ENCODE peak calls at places on chromosomes 3 and 15, in six cellular contexts. W, L, T, E, O and K are unnamed samples.

GRCh38 chr3:53845103-53845880 is 927 bp downstream of the CHDH start:
- DNase-seq in W (no peak), L (peak; percentile 59), T (peak; percentile 82), E (peak; percentile 41), O (no peak), K (peak; percentile 71)

GRCh38 chr3:79018671-79019136 is 749.1 kb downstream of the ROBO1 start:
- DNase-seq in W (peak; percentile 85), L (peak; percentile 67), T (peak; percentile 87), E (peak; percentile 49), O (peak; percentile 79), K (peak; percentile 72)

GRCh38 chr3:78762121-78762520 is 1005.7 kb downstream of the ROBO1 start:
- DNase-seq in W (no peak), L (no peak), T (peak; percentile 7), E (no peak), O (no peak), K (no peak)

GRCh38 chr15:95919460-95919859 is 411.0 kb upstream of the NR2F2 start:
- DNase-seq in W (no peak), L (no peak), T (no peak), E (no peak), O (no peak), K (no peak)

GRCh38 chr15:26630857-26631256 is 142.0 kb downstream of the GABRB3 start:
- DNase-seq in W (no peak), L (no peak), T (no peak), E (no peak), O (no peak), K (no peak)

GRCh38 chr3:196166741-196167140 is 44.5 kb downstream of the ZDHHC19 start:
- DNase-seq in W (no peak), L (no peak), T (no peak), E (no peak), O (no peak), K (no peak)

GRCh38 chr3:104596551-104596950 is 770.2 kb upstream of the ALCAM start:
- DNase-seq in W (no peak), L (no peak), T (peak; percentile 64), E (peak; percentile 21), O (no peak), K (peak; percentile 10)

GRCh38 chr15:37101634-37102314 is 1.4 kb upstream of the MEIS2 start:
- DNase-seq in W (peak; percentile 87), L (peak; percentile 84), T (peak; percentile 93), E (peak; percentile 48), O (peak; percentile 87), K (peak; percentile 92)

GRCh38 chr15:37140531-37141053 is 40.2 kb upstream of the MEIS2 start:
- DNase-seq in W (no peak), L (no peak), T (peak; percentile 57), E (no peak), O (no peak), K (no peak)

GRCh38 chr3:195808741-195809290 is 2.9 kb downstream of the MUC4 start:
- DNase-seq in W (no peak), L (no peak), T (no peak), E (no peak), O (no peak), K (no peak)

GRCh38 chr3:42666577-42666998 is 13.1 kb downstream of the ZBTB47 start:
- DNase-seq in W (no peak), L (peak; percentile 35), T (no peak), E (no peak), O (no peak), K (no peak)

GRCh38 chr15:79283252-79284048 is 928 bp downstream of the ANKRD34C start:
- DNase-seq in W (peak; percentile 83), L (peak; percentile 24), T (peak; percentile 66), E (peak; percentile 73), O (no peak), K (peak; percentile 21)

GRCh38 chr15:92112180-92112579 is 258.7 kb downstream of the SLCO3A1 start:
- DNase-seq in W (no peak), L (no peak), T (peak; percentile 65), E (no peak), O (no peak), K (no peak)

GRCh38 chr15:34721802-34722795 is 32.7 kb downstream of the GJD2 start:
- DNase-seq in W (peak; percentile 72), L (peak; percentile 63), T (peak; percentile 90), E (peak; percentile 75), O (peak; percentile 87), K (peak; percentile 48)

GRCh38 chr3:65422154-65422553 is 616.6 kb downstream of the MAGI1 start:
- DNase-seq in W (no peak), L (no peak), T (no peak), E (no peak), O (no peak), K (no peak)

GRCh38 chr3:24519368-24520100 is 24.9 kb upstream of the THRB start:
- DNase-seq in W (no peak), L (no peak), T (no peak), E (no peak), O (no peak), K (peak; percentile 85)
- H3K4me3 ChIP-seq in W (no peak overlapping the region), L (no peak overlapping the region), T (no peak overlapping the region), E (no peak overlapping the region), O (no peak overlapping the region), K (no peak overlapping the region)

GRCh38 chr15:69032703-69033373 is 18.3 kb downstream of the NOX5 start:
- DNase-seq in W (no peak), L (no peak), T (no peak), E (no peak), O (no peak), K (no peak)
- H3K9me3 ChIP-seq in W (no peaks in the 10 kb centered on the region), L (no peaks in the 10 kb centered on the region), T (no peaks in the 10 kb centered on the region), E (no peaks in the 10 kb centered on the region), O (no peaks in the 10 kb centered on the region), K (no peaks in the 10 kb centered on the region)

GRCh38 chr3:128449111-128449638 is 17.5 kb downstream of the DNAJB8 start:
- DNase-seq in W (peak; percentile 40), L (no peak), T (no peak), E (no peak), O (no peak), K (no peak)
- H3K4me1 ChIP-seq in W (no peaks in the 10 kb centered on the region), L (no peaks in the 10 kb centered on the region), T (no peaks in the 10 kb centered on the region), E (no peaks in the 10 kb centered on the region), O (no peaks in the 10 kb centered on the region), K (no peaks in the 10 kb centered on the region)

DNA sequence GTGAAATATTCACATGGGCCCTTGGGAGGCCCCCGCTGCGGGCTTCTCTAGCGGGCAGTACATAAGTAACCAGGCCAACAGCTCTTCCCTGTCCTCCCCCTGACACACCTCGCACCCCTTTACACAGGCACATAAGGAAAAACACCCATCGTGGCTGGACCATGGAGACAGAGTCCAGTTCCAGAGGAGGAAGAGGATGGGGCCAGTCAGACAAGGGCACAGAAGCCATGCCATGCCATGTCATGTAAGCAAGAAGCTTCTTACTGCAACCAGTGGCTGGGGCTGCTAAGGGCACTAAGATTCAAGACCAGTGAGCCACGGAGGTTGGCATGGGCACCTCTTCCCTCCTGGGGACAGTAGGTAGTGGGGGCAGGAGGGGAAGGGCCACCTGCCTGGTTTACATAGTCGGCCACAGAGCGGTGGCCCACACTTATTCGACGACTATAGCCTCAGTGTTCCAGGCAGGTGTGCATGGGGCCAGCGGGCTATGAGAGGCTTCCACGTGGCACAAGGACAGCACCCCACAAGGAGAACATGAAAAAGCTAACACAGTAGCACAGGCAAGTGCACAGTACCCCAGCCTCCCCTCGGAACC is 5.7 kb upstream of the CYP11A1 start:
- DNase-seq in W (no peak), L (no peak), T (no peak), E (no peak), O (no peak), K (peak; percentile 24)
- H3K4me3 ChIP-seq in W (no peak overlapping the region), L (no peak overlapping the region), T (no peak overlapping the region), E (no peak overlapping the region), O (no peak overlapping the region), K (no peak overlapping the region)

GRCh38 chr3:76474632-76475031 is 565.3 kb upstream of the ROBO2 start:
- DNase-seq in W (no peak), L (no peak), T (no peak), E (no peak), O (no peak), K (no peak)

GRCh38 chr3:76470285-76470684 is 569.6 kb upstream of the ROBO2 start:
- DNase-seq in W (no peak), L (no peak), T (peak; percentile 82), E (no peak), O (no peak), K (no peak)
- H3K9me3 ChIP-seq in W (no peaks in the 10 kb centered on the region), L (no peaks in the 10 kb centered on the region), T (no peaks in the 10 kb centered on the region), E (no peaks in the 10 kb centered on the region), O (no peaks in the 10 kb centered on the region), K (no peaks in the 10 kb centered on the region)

DNA sequence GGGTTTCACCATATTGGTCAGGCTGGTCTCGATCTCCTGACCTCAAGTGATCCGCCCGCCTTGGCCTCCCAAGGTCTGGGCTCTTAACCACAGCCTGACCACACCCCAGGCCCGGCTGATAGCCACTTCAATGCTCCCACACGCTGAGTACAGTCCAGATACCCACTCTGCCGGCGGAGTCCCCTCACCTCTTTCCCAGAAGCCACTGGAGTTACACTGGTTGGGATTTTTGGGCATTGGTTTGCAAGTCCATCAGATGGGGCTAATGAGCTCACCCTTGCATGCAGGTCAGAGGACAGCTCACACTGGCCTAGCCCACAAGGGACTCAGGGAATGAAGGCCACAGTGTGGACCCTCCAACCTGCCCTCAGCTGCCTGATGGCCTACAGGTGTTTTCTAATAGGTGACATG is 60.1 kb downstream of the IQSEC1 start:
- DNase-seq in W (peak; percentile 81), L (no peak), T (no peak), E (no peak), O (peak; percentile 40), K (no peak)
- H3K4me1 ChIP-seq in W (peaks cover 11% of the 10 kb centered on the region), L (peaks cover 8% of the 10 kb centered on the region), T (peaks cover 31% of the 10 kb centered on the region), E (peaks cover 31% of the 10 kb centered on the region), O (peaks cover 20% of the 10 kb centered on the region), K (no peaks in the 10 kb centered on the region)

GRCh38 chr3:120284702-120285507 is at the start of gene GPR156:
- DNase-seq in W (no peak), L (peak; percentile 21), T (peak; percentile 52), E (no peak), O (no peak), K (peak; percentile 16)
- H3K4me3 ChIP-seq in W (peak within 1 kb of the TSS; percentile 31), L (peak within 1 kb of the TSS; percentile 59), T (peak within 1 kb of the TSS; percentile 80), E (peak within 1 kb of the TSS; percentile 73), O (peak within 1 kb of the TSS; percentile 47), K (no peak within 1 kb of the TSS)

DNA sequence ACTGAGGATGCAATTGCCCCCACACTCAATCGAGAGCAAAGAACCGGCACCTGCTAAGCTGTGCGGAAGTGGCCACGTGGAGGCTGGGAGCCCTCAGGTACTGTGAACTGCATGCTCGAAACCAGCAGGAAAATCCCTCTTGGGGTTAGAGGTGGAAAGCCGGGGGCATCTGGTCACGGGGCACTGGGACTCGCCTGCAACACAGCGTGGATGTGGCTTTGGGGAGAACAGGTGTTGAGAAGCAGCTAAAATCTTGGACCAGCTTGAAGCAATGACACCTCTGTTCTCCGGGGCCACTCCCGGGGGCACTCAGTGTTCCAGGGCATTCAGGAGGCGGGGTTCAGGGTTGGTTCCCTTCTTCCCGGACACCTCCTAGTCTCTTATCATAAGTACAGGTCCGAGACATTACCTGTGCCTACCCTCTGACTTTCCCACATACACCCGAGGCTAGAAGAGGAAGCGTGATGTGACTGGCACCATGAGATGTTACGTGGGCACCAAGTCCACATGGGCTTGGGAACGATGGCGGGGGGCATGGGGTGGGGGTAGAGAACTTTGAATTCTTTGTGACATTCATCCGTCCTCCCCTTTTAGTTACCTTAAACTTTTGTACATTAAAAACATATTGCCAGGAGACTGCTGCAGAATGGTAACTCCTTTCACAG is 172.0 kb downstream of the ADAMTS17 start:
- DNase-seq in W (no peak), L (no peak), T (no peak), E (no peak), O (no peak), K (no peak)
- H3K9me3 ChIP-seq in W (peaks cover 37% of the 10 kb centered on the region), L (peaks cover 22% of the 10 kb centered on the region), T (peaks cover 31% of the 10 kb centered on the region), E (no peaks in the 10 kb centered on the region), O (peaks cover 21% of the 10 kb centered on the region), K (no peaks in the 10 kb centered on the region)